ENCODE peak calls at places on chromosomes 1 and 21, in five cellular contexts. N is heart right ventricle, M is A673, O is stomach, P is left ventricle myocardium inferior. T is an unnamed sample.
A peak's percentile ranks its signal among the peaks of the same experiment; 100 is the strongest.

GRCh38 chr1:114258074-114258473 is 104.4 kb upstream of the SYT6 start:
- DNase-seq in N (no peak), P (no peak), O (no peak), M (no peak), T (no peak)

GRCh38 chr1:226903819-226904710 is 33.6 kb downstream of the PSEN2 start:
- DNase-seq in N (peak; percentile 37), M (peak; percentile 27), P (no peak), O (no peak), T (no peak)

GRCh38 chr1:201172336-201172735 is 18.1 kb upstream of the TMEM9 start:
- DNase-seq in O (no peak), M (no peak), N (no peak), P (no peak), T (no peak)

GRCh38 chr1:206551985-206552325 is 44.6 kb downstream of the RASSF5 start:
- DNase-seq in O (no peak), M (no peak), N (no peak), P (no peak), T (no peak)

GRCh38 chr1:211369640-211370039 is 43.0 kb downstream of the TRAF5 start:
- DNase-seq in P (no peak), M (no peak), N (no peak), O (no peak), T (no peak)

GRCh38 chr1:11340248-11340632 is 67.2 kb downstream of the UBIAD1 start:
- DNase-seq in M (no peak), O (no peak), N (no peak), P (no peak), T (no peak)

GRCh38 chr1:20421441-20421840 is 64.6 kb downstream of the CAMK2N1 start:
- DNase-seq in M (no peak), P (no peak), O (no peak), N (no peak), T (no peak)

GRCh38 chr21:46056450-46056903 is 41.4 kb upstream of the COL6A2 start:
- DNase-seq in O (peak; percentile 44), M (no peak), P (peak; percentile 87), N (peak; percentile 63), T (no peak)

GRCh38 chr1:155947741-155948140 is 6.3 kb downstream of the RXFP4 start:
- DNase-seq in M (no peak), O (no peak), P (no peak), N (no peak), T (no peak)
- H3K4me1 ChIP-seq in M (no peaks in the 10 kb centered on the region), O (peaks cover 11% of the 10 kb centered on the region), P (peaks cover 18% of the 10 kb centered on the region), N (no peaks in the 10 kb centered on the region), T (no peaks in the 10 kb centered on the region)

GRCh38 chr1:84505167-84506001 is 802 bp upstream of the SPATA1 start:
- DNase-seq in O (no peak), N (no peak), M (no peak), P (peak; percentile 74), T (no peak)
- TF ChIP-seq CTCF in O (no peak), N (no peak), M (no peak), P (no peak), T (no peak)

GRCh38 chr1:18957136-18957521 is 653 bp upstream of the IFFO2 start:
- DNase-seq in N (peak; percentile 34), P (no peak), M (no peak), O (no peak), T (peak; percentile 10)
- H3K4me1 ChIP-seq in N (no peaks in the 10 kb centered on the region), P (peaks cover 40% of the 10 kb centered on the region), M (peaks cover 17% of the 10 kb centered on the region), O (peaks cover 15% of the 10 kb centered on the region), T (no peaks in the 10 kb centered on the region)

GRCh38 chr1:71994646-71995045 is 287.7 kb downstream of the NEGR1 start:
- DNase-seq in M (no peak), N (no peak), P (no peak), O (no peak), T (no peak)
- TF ChIP-seq CTCF in M (no peak), N (no peak), P (no peak), O (no peak), T (no peak)

DNA sequence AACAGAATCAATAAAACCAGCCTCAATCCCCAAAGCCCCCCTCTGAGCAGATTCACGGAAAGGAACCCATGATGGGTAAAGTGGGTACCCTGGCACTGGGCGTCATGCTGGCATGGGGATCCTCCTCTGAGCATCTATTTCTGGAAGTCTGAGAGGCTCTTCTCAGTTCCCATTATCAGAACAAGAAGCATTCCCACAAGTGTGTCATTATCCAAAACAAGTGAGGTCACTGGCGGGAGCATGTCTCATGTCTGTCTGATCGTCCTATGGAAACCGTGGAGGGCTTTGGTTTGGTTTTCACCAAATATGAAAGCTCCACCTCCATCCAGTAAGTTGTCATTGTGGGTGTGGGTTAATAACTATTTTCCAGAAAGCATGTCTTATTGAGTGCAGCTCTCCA is 70.7 kb downstream of the PGM1 start:
- DNase-seq in N (no peak), O (no peak), M (no peak), P (no peak), T (no peak)
- H3K4me1 ChIP-seq in N (no peaks in the 10 kb centered on the region), O (no peaks in the 10 kb centered on the region), M (no peaks in the 10 kb centered on the region), P (peaks cover 21% of the 10 kb centered on the region), T (no peaks in the 10 kb centered on the region)